ENCODE peak calls at places on chromosomes 13 and 19, in seven cellular contexts. One of them, this sample, is unnamed.

GRCh38 chr13:25292301-25292700 is 5.0 kb upstream of the MTMR6 start:
- DNase-seq in dorsolateral prefrontal cortex: no peak
- DNase-seq in Karpas-422: no peak
- DNase-seq in breast epithelium: no peak
- DNase-seq in neural progenitor cell: no peak
- DNase-seq in GM06990: no peak
- DNase-seq in SK-N-SH: peak; percentile 30
- DNase-seq in this sample: peak; percentile 86

GRCh38 chr19:38634757-38635482 is 12.5 kb upstream of the ACTN4 start:
- DNase-seq in GM06990: peak; percentile 50
- DNase-seq in Karpas-422: peak; percentile 87
- DNase-seq in dorsolateral prefrontal cortex: peak; percentile 80
- DNase-seq in breast epithelium: peak; percentile 76
- DNase-seq in neural progenitor cell: peak; percentile 67
- DNase-seq in SK-N-SH: peak; percentile 87
- DNase-seq in this sample: peak; percentile 35

GRCh38 chr13:24511019-24511823 is 1.4 kb downstream of the PARP4 start:
- DNase-seq in breast epithelium: no peak
- DNase-seq in GM06990: peak; percentile 46
- DNase-seq in SK-N-SH: peak; percentile 32
- DNase-seq in dorsolateral prefrontal cortex: no peak
- DNase-seq in neural progenitor cell: peak; percentile 11
- DNase-seq in Karpas-422: peak; percentile 58
- DNase-seq in this sample: peak; percentile 30

GRCh38 chr13:95083758-95084157 is 217.5 kb downstream of the ABCC4 start:
- DNase-seq in breast epithelium: no peak
- DNase-seq in neural progenitor cell: no peak
- DNase-seq in Karpas-422: no peak
- DNase-seq in SK-N-SH: no peak
- DNase-seq in GM06990: no peak
- DNase-seq in dorsolateral prefrontal cortex: no peak
- DNase-seq in this sample: no peak

GRCh38 chr13:76556632-76557031 is 329.6 kb downstream of the KCTD12 start:
- DNase-seq in Karpas-422: no peak
- DNase-seq in neural progenitor cell: no peak
- DNase-seq in SK-N-SH: no peak
- DNase-seq in breast epithelium: no peak
- DNase-seq in dorsolateral prefrontal cortex: no peak
- DNase-seq in GM06990: no peak
- DNase-seq in this sample: no peak

GRCh38 chr19:2271516-2272103 is 10.4 kb downstream of the PEAK3 start:
- DNase-seq in GM06990: no peak
- DNase-seq in Karpas-422: peak; percentile 46
- DNase-seq in breast epithelium: no peak
- DNase-seq in SK-N-SH: no peak
- DNase-seq in neural progenitor cell: peak; percentile 26
- DNase-seq in dorsolateral prefrontal cortex: no peak
- DNase-seq in this sample: no peak

GRCh38 chr19:11205939-11206570 is 8.7 kb upstream of the KANK2 start:
- DNase-seq in GM06990: peak; percentile 56
- DNase-seq in breast epithelium: no peak
- DNase-seq in dorsolateral prefrontal cortex: no peak
- DNase-seq in SK-N-SH: no peak
- DNase-seq in Karpas-422: no peak
- DNase-seq in neural progenitor cell: no peak
- DNase-seq in this sample: no peak

GRCh38 chr13:34338102-34338501 is 520.2 kb downstream of the RFC3 start:
- DNase-seq in breast epithelium: no peak
- DNase-seq in SK-N-SH: no peak
- DNase-seq in dorsolateral prefrontal cortex: no peak
- DNase-seq in GM06990: no peak
- DNase-seq in neural progenitor cell: no peak
- DNase-seq in Karpas-422: no peak
- DNase-seq in this sample: no peak

GRCh38 chr13:89943139-89943538 is 1404.3 kb upstream of the MIR17HG start:
- DNase-seq in GM06990: no peak
- DNase-seq in Karpas-422: no peak
- DNase-seq in SK-N-SH: no peak
- DNase-seq in dorsolateral prefrontal cortex: no peak
- DNase-seq in breast epithelium: no peak
- DNase-seq in neural progenitor cell: no peak
- DNase-seq in this sample: no peak

GRCh38 chr13:69580255-69580654 is 527.4 kb upstream of the ATXN8OS start:
- DNase-seq in Karpas-422: no peak
- DNase-seq in SK-N-SH: no peak
- DNase-seq in dorsolateral prefrontal cortex: no peak
- DNase-seq in GM06990: no peak
- DNase-seq in neural progenitor cell: no peak
- DNase-seq in breast epithelium: no peak
- DNase-seq in this sample: no peak

GRCh38 chr19:54297759-54298305 is 15.1 kb downstream of the LILRA5 start:
- DNase-seq in SK-N-SH: no peak
- DNase-seq in Karpas-422: peak; percentile 83
- DNase-seq in breast epithelium: peak; percentile 25
- DNase-seq in neural progenitor cell: peak; percentile 9
- DNase-seq in GM06990: no peak
- DNase-seq in dorsolateral prefrontal cortex: no peak
- DNase-seq in this sample: no peak

GRCh38 chr19:31015778-31016177 is 333.5 kb downstream of the TSHZ3 start:
- DNase-seq in SK-N-SH: no peak
- DNase-seq in Karpas-422: no peak
- DNase-seq in GM06990: no peak
- DNase-seq in dorsolateral prefrontal cortex: no peak
- DNase-seq in breast epithelium: no peak
- DNase-seq in neural progenitor cell: no peak
- DNase-seq in this sample: no peak

GRCh38 chr19:33348301-33349010 is 25.1 kb upstream of the CEBPG start:
- DNase-seq in dorsolateral prefrontal cortex: no peak
- DNase-seq in breast epithelium: peak; percentile 55
- DNase-seq in Karpas-422: no peak
- DNase-seq in GM06990: no peak
- DNase-seq in neural progenitor cell: no peak
- DNase-seq in SK-N-SH: peak; percentile 65
- DNase-seq in this sample: no peak

GRCh38 chr13:52348983-52349780 is 56.8 kb downstream of the THSD1 start:
- DNase-seq in dorsolateral prefrontal cortex: no peak
- DNase-seq in SK-N-SH: no peak
- DNase-seq in breast epithelium: no peak
- DNase-seq in Karpas-422: no peak
- DNase-seq in GM06990: no peak
- DNase-seq in neural progenitor cell: no peak
- DNase-seq in this sample: no peak

GRCh38 chr13:90792335-90792734 is 555.2 kb upstream of the MIR17HG start:
- DNase-seq in neural progenitor cell: no peak
- DNase-seq in Karpas-422: no peak
- DNase-seq in dorsolateral prefrontal cortex: no peak
- DNase-seq in SK-N-SH: no peak
- DNase-seq in breast epithelium: no peak
- DNase-seq in GM06990: no peak
- DNase-seq in this sample: no peak

DNA sequence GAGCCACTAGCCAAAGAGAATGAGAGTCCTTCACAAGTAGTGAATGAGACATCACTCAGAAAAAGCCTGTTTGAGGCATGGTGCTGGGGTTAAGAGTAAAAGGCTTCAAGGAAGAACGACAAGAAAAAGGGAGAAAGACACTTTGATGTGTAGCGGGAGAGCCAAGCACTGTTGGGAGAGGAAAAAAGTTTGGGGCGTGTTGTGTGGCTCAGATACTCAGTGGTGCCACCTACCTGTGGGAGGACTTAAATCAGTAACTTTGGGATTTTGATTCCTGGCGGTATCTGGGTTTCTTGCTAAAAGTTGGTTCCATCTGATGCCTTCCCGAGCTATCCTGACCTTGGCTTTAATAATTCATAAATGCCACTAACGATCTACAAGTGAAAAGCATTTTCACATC is 12.3 kb downstream of the ELSPBP1 start:
- DNase-seq in dorsolateral prefrontal cortex: no peak
- DNase-seq in neural progenitor cell: no peak
- DNase-seq in SK-N-SH: no peak
- DNase-seq in breast epithelium: no peak
- DNase-seq in Karpas-422: peak; percentile 65
- DNase-seq in GM06990: no peak
- DNase-seq in this sample: no peak
- H3K4me3 ChIP-seq in dorsolateral prefrontal cortex: no peak overlapping the region
- H3K4me3 ChIP-seq in neural progenitor cell: no peak overlapping the region
- H3K4me3 ChIP-seq in SK-N-SH: no peak overlapping the region
- H3K4me3 ChIP-seq in breast epithelium: no peak overlapping the region
- H3K4me3 ChIP-seq in Karpas-422: no peak overlapping the region
- H3K4me3 ChIP-seq in GM06990: no peak overlapping the region
- H3K4me3 ChIP-seq in this sample: no peak overlapping the region

GRCh38 chr19:3483226-3483628 is at the start of gene SMIM44:
- DNase-seq in neural progenitor cell: no peak
- DNase-seq in SK-N-SH: no peak
- DNase-seq in dorsolateral prefrontal cortex: no peak
- DNase-seq in GM06990: no peak
- DNase-seq in breast epithelium: no peak
- DNase-seq in Karpas-422: no peak
- DNase-seq in this sample: no peak

GRCh38 chr19:3479819-3480215 is 508 bp downstream of the SMIM24 start:
- DNase-seq in Karpas-422: peak; percentile 73
- DNase-seq in breast epithelium: no peak
- DNase-seq in GM06990: no peak
- DNase-seq in SK-N-SH: peak; percentile 79
- DNase-seq in neural progenitor cell: no peak
- DNase-seq in dorsolateral prefrontal cortex: no peak
- DNase-seq in this sample: peak; percentile 37

GRCh38 chr19:3480383-3481091 is at the start of gene SMIM24:
- DNase-seq in Karpas-422: peak; percentile 83
- DNase-seq in breast epithelium: no peak
- DNase-seq in SK-N-SH: no peak
- DNase-seq in neural progenitor cell: no peak
- DNase-seq in GM06990: no peak
- DNase-seq in dorsolateral prefrontal cortex: no peak
- DNase-seq in this sample: no peak

GRCh38 chr19:3481241-3482090 is 1.1 kb upstream of the SMIM24 start:
- DNase-seq in breast epithelium: no peak
- DNase-seq in GM06990: no peak
- DNase-seq in neural progenitor cell: no peak
- DNase-seq in dorsolateral prefrontal cortex: no peak
- DNase-seq in SK-N-SH: no peak
- DNase-seq in Karpas-422: peak; percentile 88
- DNase-seq in this sample: no peak

DNA sequence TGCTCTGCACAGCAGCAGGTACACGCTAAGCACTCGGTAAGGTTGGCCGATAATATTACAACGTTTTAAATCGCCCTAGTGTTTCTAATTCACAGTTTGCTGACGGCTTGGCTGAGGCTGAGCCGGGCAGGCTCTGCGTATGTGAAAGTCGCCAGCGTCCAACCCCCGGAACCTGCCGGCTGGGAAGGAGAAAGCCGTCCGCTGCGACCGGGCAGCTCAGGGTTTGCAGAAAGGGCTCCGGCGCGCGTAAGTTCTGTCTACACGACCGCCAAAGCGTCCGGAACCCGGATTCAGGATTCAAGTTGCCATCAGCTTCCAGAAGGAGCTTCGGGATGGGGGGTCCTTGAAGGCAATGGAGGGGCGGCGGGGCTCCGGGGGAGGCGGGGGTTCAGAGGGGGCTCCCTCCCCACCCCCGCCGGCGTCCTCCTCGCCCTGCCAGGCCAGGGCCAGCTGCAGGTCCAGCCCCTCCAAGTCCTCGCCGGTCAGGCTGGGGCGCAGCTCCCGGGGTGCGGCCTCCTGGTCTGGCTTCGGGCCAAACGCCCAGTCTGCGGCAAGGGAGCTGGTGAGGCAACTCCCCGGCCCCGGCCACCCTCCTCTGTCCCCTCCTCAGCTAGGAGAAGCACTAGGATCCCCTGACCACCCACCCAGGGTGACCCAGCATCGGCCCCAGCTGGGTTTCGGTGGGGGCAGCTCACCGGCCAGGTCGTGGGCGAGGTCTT is 575 bp downstream of the SMIM44 start:
- DNase-seq in neural progenitor cell: no peak
- DNase-seq in dorsolateral prefrontal cortex: no peak
- DNase-seq in breast epithelium: no peak
- DNase-seq in GM06990: no peak
- DNase-seq in SK-N-SH: peak; percentile 62
- DNase-seq in Karpas-422: no peak
- DNase-seq in this sample: no peak
- H3K4me3 ChIP-seq in neural progenitor cell: no peak overlapping the region
- H3K4me3 ChIP-seq in dorsolateral prefrontal cortex: no peak overlapping the region
- H3K4me3 ChIP-seq in breast epithelium: no peak overlapping the region
- H3K4me3 ChIP-seq in GM06990: no peak overlapping the region
- H3K4me3 ChIP-seq in SK-N-SH: no peak overlapping the region
- H3K4me3 ChIP-seq in Karpas-422: no peak overlapping the region
- H3K4me3 ChIP-seq in this sample: no peak overlapping the region

GRCh38 chr13:75393839-75394238 is 88.1 kb downstream of the TBC1D4 start:
- DNase-seq in dorsolateral prefrontal cortex: no peak
- DNase-seq in neural progenitor cell: no peak
- DNase-seq in Karpas-422: no peak
- DNase-seq in breast epithelium: no peak
- DNase-seq in GM06990: no peak
- DNase-seq in SK-N-SH: no peak
- DNase-seq in this sample: no peak

GRCh38 chr13:75398072-75398471 is 83.9 kb downstream of the TBC1D4 start:
- DNase-seq in neural progenitor cell: no peak
- DNase-seq in SK-N-SH: no peak
- DNase-seq in Karpas-422: no peak
- DNase-seq in dorsolateral prefrontal cortex: no peak
- DNase-seq in GM06990: no peak
- DNase-seq in breast epithelium: no peak
- DNase-seq in this sample: no peak

GRCh38 chr13:75399168-75399878 is 82.6 kb downstream of the TBC1D4 start:
- DNase-seq in GM06990: no peak
- DNase-seq in SK-N-SH: no peak
- DNase-seq in Karpas-422: no peak
- DNase-seq in breast epithelium: no peak
- DNase-seq in neural progenitor cell: no peak
- DNase-seq in dorsolateral prefrontal cortex: no peak
- DNase-seq in this sample: no peak

GRCh38 chr13:75395056-75395455 is 86.9 kb downstream of the TBC1D4 start:
- DNase-seq in GM06990: no peak
- DNase-seq in SK-N-SH: no peak
- DNase-seq in neural progenitor cell: no peak
- DNase-seq in breast epithelium: no peak
- DNase-seq in Karpas-422: no peak
- DNase-seq in dorsolateral prefrontal cortex: no peak
- DNase-seq in this sample: no peak

DNA sequence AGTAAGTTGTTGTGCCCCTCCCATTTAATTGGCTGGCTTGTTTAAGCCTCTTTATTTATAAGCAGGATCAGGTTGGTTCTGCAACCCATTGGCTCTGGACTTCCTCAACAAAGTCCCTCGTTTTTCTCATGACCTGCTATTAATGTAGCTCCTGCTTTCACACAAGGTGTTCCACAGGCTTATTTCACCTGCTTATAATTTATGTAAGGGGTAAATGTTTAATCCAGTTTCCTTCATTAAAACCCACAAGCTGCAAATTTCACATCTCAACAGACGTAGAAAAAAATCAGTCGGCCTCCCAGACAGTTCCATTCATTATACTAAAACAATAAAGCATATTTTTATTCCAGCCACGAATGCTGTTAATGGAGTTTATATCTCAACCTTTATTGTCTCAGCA is 86.1 kb downstream of the TBC1D4 start:
- DNase-seq in neural progenitor cell: no peak
- DNase-seq in SK-N-SH: no peak
- DNase-seq in Karpas-422: no peak
- DNase-seq in dorsolateral prefrontal cortex: no peak
- DNase-seq in GM06990: no peak
- DNase-seq in breast epithelium: no peak
- DNase-seq in this sample: no peak
- H3K4me3 ChIP-seq in neural progenitor cell: no peak overlapping the region
- H3K4me3 ChIP-seq in SK-N-SH: no peak overlapping the region
- H3K4me3 ChIP-seq in Karpas-422: no peak overlapping the region
- H3K4me3 ChIP-seq in dorsolateral prefrontal cortex: no peak overlapping the region
- H3K4me3 ChIP-seq in GM06990: no peak overlapping the region
- H3K4me3 ChIP-seq in breast epithelium: no peak overlapping the region
- H3K4me3 ChIP-seq in this sample: no peak overlapping the region

GRCh38 chr19:1081301-1082164 is 13.6 kb downstream of the POLR2E start:
- DNase-seq in GM06990: no peak
- DNase-seq in Karpas-422: no peak
- DNase-seq in neural progenitor cell: peak; percentile 76
- DNase-seq in dorsolateral prefrontal cortex: no peak
- DNase-seq in breast epithelium: no peak
- DNase-seq in SK-N-SH: no peak
- DNase-seq in this sample: no peak
- H3K4me3 ChIP-seq in GM06990: no peak overlapping the region
- H3K4me3 ChIP-seq in Karpas-422: no peak overlapping the region
- H3K4me3 ChIP-seq in neural progenitor cell: peak overlapping the region; percentile 32
- H3K4me3 ChIP-seq in dorsolateral prefrontal cortex: no peak overlapping the region
- H3K4me3 ChIP-seq in breast epithelium: no peak overlapping the region
- H3K4me3 ChIP-seq in SK-N-SH: no peak overlapping the region
- H3K4me3 ChIP-seq in this sample: no peak overlapping the region